ENCODE peak calls at places on chromosomes 3 and 15, in five cellular contexts. X, R, T, K and V are unnamed samples.
A peak's percentile ranks its signal among the peaks of the same experiment; 100 is the strongest.

GRCh38 chr15:66400351-66400774 is 13.7 kb downstream of the MAP2K1 start:
- DNase-seq in X (no peak), T (no peak), R (no peak), K (no peak), V (no peak)

GRCh38 chr3:13812039-13812438 is 67.8 kb downstream of the WNT7A start:
- DNase-seq in T (no peak), K (no peak), R (no peak), X (no peak), V (no peak)

GRCh38 chr15:57281357-57281756 is 94.9 kb upstream of the CGNL1 start:
- DNase-seq in R (no peak), K (no peak), T (no peak), X (no peak), V (no peak)

GRCh38 chr3:123332124-123332641 is 116.7 kb downstream of the ADCY5 start:
- DNase-seq in T (no peak), X (no peak), K (no peak), R (peak; percentile 19), V (no peak)

GRCh38 chr3:47204875-47205274 is 41.0 kb upstream of the SETD2 start:
- DNase-seq in X (no peak), T (no peak), K (no peak), R (no peak), V (no peak)

GRCh38 chr3:196627043-196627442 is 12.5 kb upstream of the NRROS start:
- DNase-seq in X (no peak), T (no peak), R (no peak), K (no peak), V (no peak)

GRCh38 chr15:39704235-39704634 is 78.4 kb downstream of the FSIP1 start:
- DNase-seq in K (no peak), X (no peak), T (no peak), R (no peak), V (no peak)

GRCh38 chr15:29278436-29279099 is 8.9 kb upstream of the NSMCE3 start:
- DNase-seq in T (peak; percentile 63), K (no peak), X (no peak), R (no peak), V (peak; percentile 41)

GRCh38 chr15:66846811-66847210 is 144.8 kb downstream of the SMAD6 start:
- DNase-seq in R (no peak), X (no peak), T (no peak), K (no peak), V (no peak)

GRCh38 chr15:44101944-44102343 is 93.1 kb downstream of the FRMD5 start:
- DNase-seq in T (peak; percentile 65), K (no peak), R (no peak), X (no peak), V (peak; percentile 55)

GRCh38 chr3:154095832-154096421 is 25.3 kb upstream of the ARHGEF26 start:
- DNase-seq in T (no peak), K (no peak), X (no peak), R (no peak), V (no peak)

GRCh38 chr15:66956672-66957540 is 108.5 kb upstream of the SMAD3 start:
- DNase-seq in K (no peak), X (no peak), T (no peak), R (no peak), V (no peak)

DNA sequence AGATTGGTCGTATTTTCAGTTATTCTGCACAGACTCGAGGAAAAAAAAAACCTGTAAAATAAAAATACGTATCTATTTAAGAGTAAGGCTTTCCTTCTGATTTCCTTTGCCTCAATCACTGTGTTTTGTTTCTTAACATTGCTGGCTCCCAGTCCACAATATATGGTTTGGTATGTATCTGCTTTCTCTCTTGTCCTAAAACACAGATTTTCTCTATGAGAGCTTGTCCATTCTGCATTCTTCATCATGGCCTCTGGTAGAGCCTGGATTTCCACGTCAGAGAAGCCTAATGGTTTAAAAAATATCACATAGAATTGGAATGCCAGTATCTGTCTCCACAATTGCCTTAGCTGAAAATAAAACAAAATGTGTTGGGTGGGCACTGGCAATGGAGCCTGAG is 1.8 kb downstream of the CD200 start:
- DNase-seq in R (no peak), K (no peak), X (no peak), T (no peak), V (peak; percentile 65)
- H3K4me3 ChIP-seq in R (peak overlapping the region; percentile 78), K (peak overlapping the region; percentile 72), X (no peak overlapping the region), T (no peak overlapping the region), V (peak overlapping the region; percentile 66)

DNA sequence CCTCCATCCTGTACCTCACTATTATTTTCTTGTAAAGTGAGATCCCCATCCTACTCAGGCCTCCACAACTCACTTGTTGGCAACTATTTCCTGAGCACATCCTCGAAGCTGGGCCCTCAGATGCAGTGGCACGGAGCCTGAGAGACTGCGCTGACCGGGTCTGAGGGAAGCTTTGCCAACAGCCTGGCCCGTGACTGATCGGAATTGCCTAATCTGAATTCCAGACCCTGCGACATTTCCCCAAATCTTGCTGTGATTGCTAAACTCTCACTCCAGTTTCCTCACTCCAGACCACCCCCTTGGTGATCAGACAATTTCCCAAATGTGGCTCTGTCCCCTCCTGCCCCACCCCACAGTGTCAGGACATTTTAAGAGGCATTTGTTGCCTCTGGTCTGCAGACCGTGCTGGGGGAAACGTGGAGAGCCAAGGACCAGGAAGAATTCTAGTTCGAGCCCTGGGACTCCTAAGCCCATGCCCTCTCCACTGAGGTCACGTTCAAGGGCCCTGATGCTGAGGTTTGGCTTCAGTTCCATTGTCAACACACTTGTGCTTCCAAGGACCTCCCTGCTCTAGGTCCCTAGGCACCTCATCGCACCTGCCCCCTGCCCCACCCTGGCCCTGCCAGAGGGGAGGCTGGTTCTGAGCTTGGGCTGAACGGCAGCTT is 22.8 kb downstream of the KLHL25 start:
- DNase-seq in X (no peak), R (peak; percentile 82), T (peak; percentile 34), K (peak; percentile 26), V (no peak)
- H3K27ac ChIP-seq in X (no peak overlapping the region), R (peak overlapping the region; percentile 63), T (no peak overlapping the region), K (peak overlapping the region; percentile 36), V (no peak overlapping the region)

DNA sequence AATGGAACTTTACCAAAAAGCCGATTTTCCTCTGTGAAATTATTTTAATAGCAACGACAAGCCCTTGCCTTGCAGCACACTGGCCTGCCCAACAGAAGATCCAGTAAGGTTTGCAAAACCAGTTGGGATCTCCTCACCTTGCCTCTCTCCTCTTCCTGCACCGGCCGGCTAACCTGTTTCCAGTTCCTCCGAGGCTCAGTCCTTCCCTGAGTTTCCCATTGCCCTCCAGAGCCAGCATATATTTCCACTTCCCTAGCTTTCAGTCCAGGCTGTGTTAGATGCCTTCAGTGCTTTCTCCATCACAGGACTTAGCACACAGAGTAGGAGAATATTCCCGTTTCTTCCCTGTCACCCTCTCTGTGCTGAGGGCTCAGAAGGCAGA is 60.3 kb downstream of the NOX5 start:
- DNase-seq in K (peak; percentile 20), R (no peak), T (no peak), X (peak; percentile 21), V (peak; percentile 42)
- H3K27me3 ChIP-seq in K (no peaks in the 10 kb centered on the region), R (peaks cover 6% of the 10 kb centered on the region), T (no peaks in the 10 kb centered on the region), X (no peaks in the 10 kb centered on the region), V (no peaks in the 10 kb centered on the region)

DNA sequence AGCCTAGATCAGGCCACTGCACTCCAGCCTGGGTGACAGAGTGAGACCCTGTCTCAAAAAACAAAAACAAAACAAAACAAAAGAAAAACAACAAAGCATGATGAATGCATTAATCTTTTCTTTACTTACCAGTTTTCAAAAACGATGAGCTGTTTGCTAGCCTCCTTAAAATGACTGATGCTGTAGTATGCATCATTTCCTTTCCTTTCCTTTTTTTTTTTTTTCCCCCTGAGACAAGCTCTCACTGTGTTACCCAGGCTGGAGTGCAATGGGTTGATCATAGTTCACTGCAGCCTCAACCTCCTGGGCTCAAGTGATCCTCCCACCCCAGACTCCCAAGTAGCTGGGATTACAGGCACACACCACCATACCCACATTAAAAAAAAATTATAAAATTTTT is 202.0 kb downstream of the ADAMTSL3 start:
- DNase-seq in K (no peak), T (no peak), R (no peak), X (no peak), V (no peak)
- H3K4me3 ChIP-seq in K (no peak overlapping the region), T (no peak overlapping the region), R (no peak overlapping the region), X (no peak overlapping the region), V (no peak overlapping the region)

DNA sequence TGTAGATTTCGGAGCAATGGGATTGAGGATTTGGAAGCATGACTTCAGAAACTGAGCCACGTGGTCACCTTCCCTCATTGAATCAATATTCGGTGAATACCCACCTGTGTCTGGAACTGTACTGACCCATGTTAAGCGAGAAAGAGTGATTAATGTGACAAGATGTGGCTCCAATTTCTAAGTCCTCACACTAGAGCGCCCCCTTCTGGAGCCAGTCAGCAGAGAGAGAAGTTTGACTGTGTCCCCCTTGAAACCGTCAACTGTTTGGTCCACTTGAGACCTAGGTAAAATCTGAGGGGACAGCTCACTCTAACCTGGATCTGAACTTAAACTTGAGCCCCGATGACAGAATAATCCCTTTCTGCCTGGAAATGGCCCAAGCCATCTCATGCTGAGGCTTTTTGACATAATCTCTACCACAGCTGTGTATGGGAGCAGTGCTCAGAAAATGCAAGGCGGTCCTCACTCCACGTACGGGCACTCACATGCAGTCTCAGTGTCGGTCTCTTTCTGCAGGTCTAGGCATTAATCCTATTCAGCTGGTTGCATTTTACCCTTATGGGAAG is 47.8 kb upstream of the LIMD1 start:
- DNase-seq in X (no peak), R (no peak), T (no peak), K (no peak), V (no peak)
- H3K27ac ChIP-seq in X (no peak overlapping the region), R (no peak overlapping the region), T (no peak overlapping the region), K (peak overlapping the region; percentile 32), V (no peak overlapping the region)